ENCODE peak calls at places on chromosomes 4 and X, in ten cellular contexts. U is stimulated activated CD4-positive, alpha-beta T cell treated with anti-CD3 and anti-CD28 coated beads, TNF-alpha, amount 100 ng/mL, for 1 hour; V is neural crest cell; L is germinal center; A is activated naive CD4-positive, alpha-beta T cell treated with Interleukin-2 at 50 U/mL for 16 hours; W is right lobe of liver; R is GM03348; E is GM06990; Q is ecto neural progenitor cell; K is brain pericyte. B is an unnamed sample.

GRCh38 chr4:53189011-53189410 is 176.8 kb downstream of the SCFD2 start:
- DNase-seq in K (no peak), V (no peak), Q (no peak), A (no peak), E (no peak), U (no peak), R (peak), W (no peak), L (no peak), B (no peak)

GRCh38 chr4:54497947-54498346 is 159.8 kb upstream of the KIT start:
- DNase-seq in V (no peak), E (no peak), Q (no peak), R (no peak), K (no peak), W (no peak), L (no peak), A (no peak), U (no peak), B (no peak)

GRCh38 chr4:48858130-48858529 is 27.2 kb downstream of the OCIAD1 start:
- DNase-seq in U (no peak), L (no peak), V (no peak), E (no peak), Q (no peak), W (no peak), R (no peak), K (no peak), A (no peak), B (no peak)

GRCh38 chr4:184803884-184804283 is 21.9 kb downstream of the ACSL1 start:
- DNase-seq in K (no peak), Q (no peak), V (no peak), L (no peak), W (no peak), U (no peak), R (no peak), A (no peak), E (no peak), B (no peak)

GRCh38 chrX:56788717-56789122 is 59.7 kb downstream of the NBDY start:
- DNase-seq in A (no peak), K (no peak), W (peak), Q (no peak), E (no peak), L (no peak), U (peak), R (no peak), V (no peak), B (peak)

GRCh38 chrX:42975906-42976305 is 197.9 kb upstream of the PPP1R2C start:
- DNase-seq in A (no peak), U (no peak), E (no peak), Q (no peak), W (no peak), R (no peak), L (no peak), K (no peak), V (no peak), B (no peak)

GRCh38 chrX:20066968-20067708 is 49.6 kb downstream of the MAP7D2 start:
- DNase-seq in K (no peak), Q (no peak), V (no peak), L (peak), R (peak), W (no peak), E (no peak), A (peak), U (no peak), B (peak)

GRCh38 chr4:65083076-65083475 is 587.2 kb downstream of the EPHA5 start:
- DNase-seq in R (no peak), K (no peak), W (no peak), U (no peak), E (no peak), A (no peak), V (no peak), Q (no peak), L (no peak), B (no peak)

GRCh38 chrX:153723351-153724251 is 586 bp downstream of the BCAP31 start:
- DNase-seq in L (peak), W (no peak), U (no peak), Q (peak), R (peak), V (no peak), A (peak), K (no peak), E (no peak), B (peak)

GRCh38 chr4:119532319-119532718 is 96.3 kb downstream of the PDE5A start:
- DNase-seq in A (no peak), U (no peak), L (no peak), K (no peak), W (no peak), E (no peak), R (no peak), Q (no peak), V (no peak), B (no peak)

GRCh38 chr4:125346616-125347015 is 31.9 kb downstream of the FAT4 start:
- DNase-seq in V (no peak), W (no peak), L (no peak), U (no peak), A (no peak), E (no peak), Q (no peak), R (no peak), K (no peak), B (no peak)